ENCODE peak calls at places on chromosomes 2 and 18, in five cellular contexts. C, B, R, J and P are unnamed samples.

GRCh38 chr2:237631029-237631785 is 3.8 kb downstream of the LRRFIP1 start:
- DNase-seq in C (no peak), R (no peak), B (no peak), J (no peak), P (no peak)

GRCh38 chr2:188601927-188602326 is 310.3 kb downstream of the GULP1 start:
- DNase-seq in R (no peak), J (no peak), C (no peak), B (no peak), P (no peak)

GRCh38 chr2:17030070-17030469 is 364.4 kb upstream of the CYRIA start:
- DNase-seq in J (no peak), C (no peak), R (no peak), B (no peak), P (no peak)

GRCh38 chr18:8794133-8794986 is 89.0 kb downstream of the MTCL1 start:
- DNase-seq in B (no peak), R (no peak), J (no peak), C (no peak), P (no peak)

GRCh38 chr18:56501896-56502295 is 136.5 kb downstream of the TXNL1 start:
- DNase-seq in B (no peak), J (peak), R (no peak), C (no peak), P (no peak)

GRCh38 chr18:60466671-60467070 is 94.1 kb upstream of the MC4R start:
- DNase-seq in R (no peak), B (no peak), J (peak), C (no peak), P (no peak)

GRCh38 chr2:181300600-181301291 is 156.4 kb upstream of the ITGA4 start:
- DNase-seq in C (no peak), R (peak), J (no peak), B (no peak), P (no peak)

GRCh38 chr2:150204449-150204848 is 283.0 kb downstream of the RND3 start:
- DNase-seq in J (peak), C (no peak), B (peak), R (no peak), P (no peak)

GRCh38 chr2:176093145-176093888 is 796 bp downstream of the HOXD13 start:
- DNase-seq in C (no peak), J (no peak), B (no peak), R (no peak), P (no peak)

GRCh38 chr2:163264376-163264775 is 425.8 kb upstream of the KCNH7 start:
- DNase-seq in J (peak), B (peak), R (no peak), C (no peak), P (no peak)

GRCh38 chr18:8814206-8814605 is 108.8 kb downstream of the MTCL1 start:
- DNase-seq in C (no peak), J (peak), B (no peak), R (no peak), P (no peak)

GRCh38 chr2:238771193-238771592 is 76.7 kb upstream of the TWIST2 start:
- DNase-seq in R (no peak), B (peak), J (peak), C (no peak), P (no peak)

GRCh38 chr2:223563462-223563861 is 38.7 kb downstream of the SCG2 start:
- DNase-seq in C (no peak), B (peak), R (no peak), J (peak), P (no peak)

GRCh38 chr18:7174359-7175107 is 56.4 kb upstream of the LRRC30 start:
- DNase-seq in C (no peak), R (no peak), J (peak), B (no peak), P (no peak)

GRCh38 chr2:213229814-213230213 is 54.5 kb upstream of the SPAG16 start:
- DNase-seq in R (no peak), C (no peak), B (peak), J (peak), P (no peak)

GRCh38 chr2:176133366-176133765 is 3.9 kb downstream of the HOXD8 start:
- DNase-seq in R (no peak), C (no peak), B (no peak), J (no peak), P (no peak)

GRCh38 chr2:64750001-64750816 is 96.5 kb upstream of the SERTAD2 start:
- DNase-seq in R (peak), C (peak), B (no peak), J (peak), P (no peak)

GRCh38 chr2:174392706-174393105 is 2.8 kb upstream of the SCRN3 start:
- DNase-seq in B (no peak), J (no peak), R (no peak), C (no peak), P (no peak)

GRCh38 chr2:149799296-149799695 is 211.7 kb upstream of the MMADHC start:
- DNase-seq in J (peak), C (no peak), B (no peak), R (no peak), P (no peak)

GRCh38 chr2:42802150-42802549 is 9.8 kb upstream of the HAAO start:
- DNase-seq in C (no peak), R (no peak), B (no peak), J (no peak), P (no peak)

GRCh38 chr18:55918449-55918848 is 330.5 kb upstream of the TCF4 start:
- DNase-seq in C (no peak), R (no peak), B (peak), J (no peak), P (no peak)

GRCh38 chr2:69292326-69292725 is 94.7 kb downstream of the GFPT1 start:
- DNase-seq in J (no peak), R (no peak), C (no peak), B (no peak), P (no peak)

GRCh38 chr18:49814147-49814499 is 790 bp upstream of the ACAA2 start:
- DNase-seq in C (peak), J (peak), B (no peak), R (peak), P (no peak)

GRCh38 chr2:133331437-133331836 is 236.8 kb downstream of the NCKAP5 start:
- DNase-seq in R (no peak), C (no peak), B (no peak), J (no peak), P (no peak)

GRCh38 chr2:12719400-12720104 is 2.8 kb downstream of the TRIB2 start:
- DNase-seq in C (no peak), J (peak), B (no peak), R (no peak), P (no peak)

GRCh38 chr2:46380038-46380940 is 83.1 kb downstream of the EPAS1 start:
- DNase-seq in B (no peak), R (no peak), C (no peak), J (no peak), P (no peak)

GRCh38 chr18:9362869-9363268 is 28.3 kb downstream of the TWSG1 start:
- DNase-seq in J (no peak), C (no peak), B (no peak), R (no peak), P (no peak)

GRCh38 chr2:197358927-197359326 is 48.3 kb upstream of the ANKRD44 start:
- DNase-seq in B (no peak), R (no peak), C (no peak), J (no peak), P (no peak)

GRCh38 chr18:41576643-41577042 is 378.4 kb upstream of the PIK3C3 start:
- DNase-seq in C (no peak), B (no peak), R (no peak), J (no peak), P (no peak)

GRCh38 chr2:191612496-191612895 is 65.4 kb upstream of the NABP1 start:
- DNase-seq in J (peak), R (no peak), C (no peak), B (peak), P (no peak)

GRCh38 chr2:149420053-149420963 is 89.9 kb downstream of the LYPD6 start:
- DNase-seq in J (no peak), B (no peak), C (no peak), R (no peak), P (no peak)

GRCh38 chr18:23237524-23238151 is 102.4 kb downstream of the CABLES1 start:
- DNase-seq in J (peak), B (no peak), C (peak), R (peak), P (no peak)